ENCODE peak calls at places on chromosomes 2 and 18, in five cellular contexts. One of them, this sample, is unnamed.
A peak's percentile ranks its signal among the peaks of the same experiment; 100 is the strongest.

GRCh38 chr2:214536625-214537024 is 125.8 kb downstream of the VWC2L start:
- DNase-seq in neuronal stem cell: no peak
- DNase-seq in trophoblast cell: peak; percentile 74
- DNase-seq in mesenchymal stem cell: no peak
- DNase-seq in H1: no peak
- DNase-seq in this sample: no peak

GRCh38 chr2:45330617-45331016 is 280.4 kb downstream of the SRBD1 start:
- DNase-seq in H1: no peak
- DNase-seq in neuronal stem cell: no peak
- DNase-seq in trophoblast cell: no peak
- DNase-seq in mesenchymal stem cell: peak; percentile 11
- DNase-seq in this sample: no peak

GRCh38 chr18:47151457-47151856 is 1.2 kb upstream of the HDHD2 start:
- DNase-seq in H1: no peak
- DNase-seq in neuronal stem cell: no peak
- DNase-seq in mesenchymal stem cell: no peak
- DNase-seq in trophoblast cell: no peak
- DNase-seq in this sample: no peak

GRCh38 chr18:950026-950631 is 45.5 kb downstream of the ADCYAP1 start:
- DNase-seq in H1: no peak
- DNase-seq in trophoblast cell: no peak
- DNase-seq in mesenchymal stem cell: no peak
- DNase-seq in neuronal stem cell: no peak
- DNase-seq in this sample: no peak

GRCh38 chr2:240797500-240797895 is 22.5 kb downstream of the KIF1A start:
- DNase-seq in neuronal stem cell: no peak
- DNase-seq in H1: no peak
- DNase-seq in trophoblast cell: no peak
- DNase-seq in mesenchymal stem cell: no peak
- DNase-seq in this sample: no peak

GRCh38 chr2:16287281-16287680 is 346.9 kb downstream of the MYCN start:
- DNase-seq in mesenchymal stem cell: no peak
- DNase-seq in trophoblast cell: no peak
- DNase-seq in neuronal stem cell: no peak
- DNase-seq in H1: no peak
- DNase-seq in this sample: no peak

GRCh38 chr18:77448046-77448445 is 198.4 kb downstream of the GALR1 start:
- DNase-seq in neuronal stem cell: no peak
- DNase-seq in H1: no peak
- DNase-seq in trophoblast cell: no peak
- DNase-seq in mesenchymal stem cell: no peak
- DNase-seq in this sample: no peak

GRCh38 chr2:110713508-110714362 is 18.6 kb upstream of the ACOXL start:
- DNase-seq in mesenchymal stem cell: no peak
- DNase-seq in trophoblast cell: peak; percentile 48
- DNase-seq in H1: no peak
- DNase-seq in neuronal stem cell: no peak
- DNase-seq in this sample: no peak

GRCh38 chr2:58540680-58541079 is 299.6 kb upstream of the FANCL start:
- DNase-seq in trophoblast cell: no peak
- DNase-seq in mesenchymal stem cell: no peak
- DNase-seq in H1: no peak
- DNase-seq in neuronal stem cell: peak; percentile 33
- DNase-seq in this sample: peak; percentile 48

GRCh38 chr2:156436477-156437085 is 402 bp downstream of the GPD2 start:
- DNase-seq in trophoblast cell: peak; percentile 34
- DNase-seq in mesenchymal stem cell: peak; percentile 52
- DNase-seq in neuronal stem cell: peak; percentile 6
- DNase-seq in H1: no peak
- DNase-seq in this sample: no peak

GRCh38 chr2:85393836-85394235 is 16.3 kb downstream of the CAPG start:
- DNase-seq in H1: no peak
- DNase-seq in trophoblast cell: no peak
- DNase-seq in neuronal stem cell: no peak
- DNase-seq in mesenchymal stem cell: no peak
- DNase-seq in this sample: no peak

GRCh38 chr18:22800551-22800951 is 132.6 kb upstream of the RBBP8 start:
- DNase-seq in H1: no peak
- DNase-seq in neuronal stem cell: no peak
- DNase-seq in trophoblast cell: no peak
- DNase-seq in mesenchymal stem cell: peak; percentile 23
- DNase-seq in this sample: no peak

GRCh38 chr2:68466361-68466777 is 725 bp downstream of the FBXO48 start:
- DNase-seq in trophoblast cell: peak; percentile 49
- DNase-seq in mesenchymal stem cell: peak; percentile 73
- DNase-seq in neuronal stem cell: no peak
- DNase-seq in H1: no peak
- DNase-seq in this sample: no peak

GRCh38 chr2:205763708-205764501 is 81.6 kb downstream of the NRP2 start:
- DNase-seq in mesenchymal stem cell: peak; percentile 97
- DNase-seq in neuronal stem cell: peak; percentile 81
- DNase-seq in trophoblast cell: peak; percentile 99
- DNase-seq in H1: peak; percentile 68
- DNase-seq in this sample: peak; percentile 95

GRCh38 chr2:112173646-112174319 is 35.6 kb downstream of the FBLN7 start:
- DNase-seq in trophoblast cell: no peak
- DNase-seq in H1: no peak
- DNase-seq in neuronal stem cell: no peak
- DNase-seq in mesenchymal stem cell: no peak
- DNase-seq in this sample: no peak

GRCh38 chr2:120308038-120308910 is 37.7 kb upstream of the INHBB start:
- DNase-seq in trophoblast cell: no peak
- DNase-seq in neuronal stem cell: no peak
- DNase-seq in mesenchymal stem cell: no peak
- DNase-seq in H1: no peak
- DNase-seq in this sample: no peak

GRCh38 chr2:40120021-40120420 is 331.9 kb downstream of the SLC8A1 start:
- DNase-seq in neuronal stem cell: no peak
- DNase-seq in trophoblast cell: no peak
- DNase-seq in H1: no peak
- DNase-seq in mesenchymal stem cell: no peak
- DNase-seq in this sample: no peak

GRCh38 chr2:236117396-236117795 is 50.8 kb downstream of the GBX2 start:
- DNase-seq in mesenchymal stem cell: no peak
- DNase-seq in trophoblast cell: no peak
- DNase-seq in neuronal stem cell: no peak
- DNase-seq in H1: no peak
- DNase-seq in this sample: no peak

GRCh38 chr2:55051026-55051866 is 995 bp upstream of the RTN4 start:
- DNase-seq in mesenchymal stem cell: peak; percentile 99
- DNase-seq in neuronal stem cell: peak; percentile 51
- DNase-seq in H1: peak; percentile 39
- DNase-seq in trophoblast cell: peak; percentile 97
- DNase-seq in this sample: peak; percentile 48

GRCh38 chr18:11946756-11947155 is 34.6 kb upstream of the IMPA2 start:
- DNase-seq in trophoblast cell: no peak
- DNase-seq in H1: no peak
- DNase-seq in neuronal stem cell: no peak
- DNase-seq in mesenchymal stem cell: peak; percentile 70
- DNase-seq in this sample: no peak

GRCh38 chr18:5463390-5463789 is 80.4 kb downstream of the EPB41L3 start:
- DNase-seq in H1: no peak
- DNase-seq in mesenchymal stem cell: peak; percentile 47
- DNase-seq in trophoblast cell: peak; percentile 90
- DNase-seq in neuronal stem cell: no peak
- DNase-seq in this sample: no peak

GRCh38 chr18:3119401-3120323 is 100.1 kb downstream of the MYOM1 start:
- DNase-seq in neuronal stem cell: no peak
- DNase-seq in H1: no peak
- DNase-seq in mesenchymal stem cell: no peak
- DNase-seq in trophoblast cell: no peak
- DNase-seq in this sample: no peak

GRCh38 chr2:201978333-201978732 is 55.3 kb upstream of the FZD7 start:
- DNase-seq in trophoblast cell: no peak
- DNase-seq in mesenchymal stem cell: no peak
- DNase-seq in H1: no peak
- DNase-seq in neuronal stem cell: no peak
- DNase-seq in this sample: no peak

GRCh38 chr2:49288113-49288710 is 133.9 kb upstream of the FSHR start:
- DNase-seq in H1: no peak
- DNase-seq in neuronal stem cell: no peak
- DNase-seq in trophoblast cell: no peak
- DNase-seq in mesenchymal stem cell: no peak
- DNase-seq in this sample: no peak

GRCh38 chr2:144630459-144631215 is 110.7 kb upstream of the ZEB2 start:
- DNase-seq in H1: no peak
- DNase-seq in trophoblast cell: no peak
- DNase-seq in mesenchymal stem cell: no peak
- DNase-seq in neuronal stem cell: no peak
- DNase-seq in this sample: no peak

GRCh38 chr18:46485675-46486200 is 171.3 kb downstream of the LOXHD1 start:
- DNase-seq in neuronal stem cell: no peak
- DNase-seq in H1: no peak
- DNase-seq in trophoblast cell: no peak
- DNase-seq in mesenchymal stem cell: no peak
- DNase-seq in this sample: peak; percentile 23

GRCh38 chr18:58970943-58971799 is 106.5 kb downstream of the ZNF532 start:
- DNase-seq in mesenchymal stem cell: no peak
- DNase-seq in H1: no peak
- DNase-seq in trophoblast cell: no peak
- DNase-seq in neuronal stem cell: no peak
- DNase-seq in this sample: no peak

GRCh38 chr2:202035089-202035940 is 1.7 kb downstream of the FZD7 start:
- DNase-seq in trophoblast cell: peak; percentile 10
- DNase-seq in neuronal stem cell: peak; percentile 74
- DNase-seq in mesenchymal stem cell: peak; percentile 85
- DNase-seq in H1: no peak
- DNase-seq in this sample: peak; percentile 54

GRCh38 chr2:111219285-111219684 is 98.6 kb downstream of the BCL2L11 start:
- DNase-seq in neuronal stem cell: peak; percentile 15
- DNase-seq in H1: no peak
- DNase-seq in mesenchymal stem cell: no peak
- DNase-seq in trophoblast cell: peak; percentile 9
- DNase-seq in this sample: peak; percentile 55

GRCh38 chr2:85169581-85169980 is 36.4 kb downstream of the TCF7L1 start:
- DNase-seq in mesenchymal stem cell: no peak
- DNase-seq in trophoblast cell: no peak
- DNase-seq in H1: no peak
- DNase-seq in neuronal stem cell: no peak
- DNase-seq in this sample: no peak

GRCh38 chr2:39989888-39990287 is 210.8 kb upstream of the THUMPD2 start:
- DNase-seq in mesenchymal stem cell: no peak
- DNase-seq in neuronal stem cell: no peak
- DNase-seq in trophoblast cell: no peak
- DNase-seq in H1: no peak
- DNase-seq in this sample: no peak

DNA sequence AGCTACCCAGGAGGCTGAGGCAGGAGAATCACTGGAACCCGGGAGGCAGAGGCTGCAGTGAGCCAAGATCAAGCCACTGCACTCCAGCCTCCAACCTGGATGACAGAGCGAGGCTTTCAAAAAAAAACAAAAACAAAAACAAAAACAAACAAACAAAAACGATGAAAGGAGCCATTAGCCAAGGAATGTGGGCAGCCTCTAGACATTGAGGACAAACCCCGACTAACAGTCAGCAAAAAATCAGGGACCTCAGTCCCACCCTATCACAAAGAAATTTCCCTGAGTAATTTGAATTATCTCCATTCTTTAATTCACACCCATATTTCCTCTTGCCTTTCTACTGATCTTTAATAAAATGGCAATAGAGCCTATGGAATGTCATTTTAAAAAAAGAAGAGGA is 75.8 kb downstream of the MBD2 start:
- DNase-seq in neuronal stem cell: no peak
- DNase-seq in trophoblast cell: no peak
- DNase-seq in H1: no peak
- DNase-seq in mesenchymal stem cell: no peak
- DNase-seq in this sample: no peak
- H3K18ac ChIP-seq in neuronal stem cell: no peak overlapping the region
- H3K18ac ChIP-seq in trophoblast cell: no peak overlapping the region
- H3K18ac ChIP-seq in H1: no peak overlapping the region
- H3K18ac ChIP-seq in mesenchymal stem cell: no peak overlapping the region
- H3K18ac ChIP-seq in this sample: no peak overlapping the region

GRCh38 chr2:38665854-38666577 is at the start of gene GALM:
- DNase-seq in neuronal stem cell: peak; percentile 86
- DNase-seq in trophoblast cell: peak; percentile 98
- DNase-seq in H1: peak; percentile 80
- DNase-seq in mesenchymal stem cell: peak; percentile 95
- DNase-seq in this sample: peak; percentile 93
- H2AK5ac ChIP-seq in neuronal stem cell: no peak within 1 kb of the TSS
- H2AK5ac ChIP-seq in trophoblast cell: no peak within 1 kb of the TSS
- H2AK5ac ChIP-seq in H1: no peak within 1 kb of the TSS
- H2AK5ac ChIP-seq in mesenchymal stem cell: peak within 1 kb of the TSS; percentile 13
- H2AK5ac ChIP-seq in this sample: no peak within 1 kb of the TSS

DNA sequence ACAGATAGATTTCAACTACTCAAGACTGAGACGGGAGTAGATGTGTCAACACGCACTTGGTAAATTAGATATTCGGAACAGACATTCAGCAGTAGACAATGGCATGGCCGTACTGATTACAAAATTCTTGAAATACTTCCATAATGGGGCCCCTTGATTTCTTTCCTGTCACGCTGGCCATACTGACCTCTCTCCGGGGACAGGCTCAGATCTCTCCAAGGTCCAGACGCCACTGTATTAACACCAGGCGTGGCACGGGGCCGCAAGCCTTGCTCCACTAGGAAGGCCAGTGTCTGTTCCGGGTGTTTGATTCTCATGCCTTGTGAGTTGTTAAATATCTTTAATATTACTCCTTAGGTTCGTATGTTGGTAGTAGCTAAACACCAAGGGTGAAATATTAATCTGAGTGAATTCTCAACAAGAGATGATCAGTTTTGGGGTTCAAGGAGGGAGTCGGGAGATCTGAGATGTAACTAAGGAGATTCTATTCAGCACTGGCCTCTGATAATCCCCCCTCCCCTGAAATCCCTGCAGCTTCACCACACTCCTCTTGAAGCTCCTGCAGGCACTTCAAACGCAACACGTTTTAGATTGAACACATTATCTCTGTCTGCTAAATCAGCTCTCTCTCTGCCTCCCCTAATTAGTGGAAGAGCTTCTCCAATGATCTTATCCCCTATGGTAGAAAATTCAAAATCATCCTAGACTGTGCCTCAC is 2.2 kb upstream of the EHD3 start:
- DNase-seq in trophoblast cell: peak; percentile 34
- DNase-seq in neuronal stem cell: no peak
- DNase-seq in H1: no peak
- DNase-seq in mesenchymal stem cell: no peak
- DNase-seq in this sample: peak; percentile 17
- H2BK12ac ChIP-seq in trophoblast cell: no peak overlapping the region
- H2BK12ac ChIP-seq in neuronal stem cell: no peak overlapping the region
- H2BK12ac ChIP-seq in H1: no peak overlapping the region
- H2BK12ac ChIP-seq in mesenchymal stem cell: no peak overlapping the region
- H2BK12ac ChIP-seq in this sample: no peak overlapping the region

DNA sequence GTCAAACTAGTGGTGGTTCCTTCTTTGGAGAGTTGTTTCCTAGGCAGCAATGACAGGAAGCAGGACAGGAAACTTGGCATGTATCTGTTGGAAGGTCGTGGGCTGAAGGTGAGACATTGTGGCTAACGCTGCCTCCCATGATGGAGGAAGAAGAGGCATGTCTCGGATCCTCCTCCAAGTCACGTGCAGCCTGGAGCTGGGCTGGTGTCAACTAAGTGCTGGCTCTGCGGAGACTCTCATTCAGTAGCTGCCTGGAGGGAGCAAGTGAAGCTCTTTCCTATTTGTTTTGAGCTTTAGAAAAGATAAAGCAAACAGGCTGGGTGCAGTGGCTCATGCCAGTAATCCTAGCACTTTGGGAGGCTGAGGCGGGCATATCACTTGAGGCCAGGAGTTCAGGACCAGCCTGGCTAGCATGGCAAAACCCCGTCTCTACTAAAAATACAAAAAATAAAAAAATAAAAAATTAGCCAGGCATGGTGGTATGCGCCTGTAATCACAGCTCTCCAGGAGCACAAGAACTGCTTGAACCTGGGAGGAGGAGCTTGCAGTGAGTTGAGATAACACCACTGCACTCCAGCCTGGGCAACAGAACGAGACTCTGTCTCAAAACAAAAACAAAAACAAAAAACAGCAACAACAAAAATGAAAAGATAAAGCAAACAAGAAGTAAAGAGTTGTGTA is 28.2 kb upstream of the INO80C start:
- DNase-seq in trophoblast cell: no peak
- DNase-seq in H1: no peak
- DNase-seq in mesenchymal stem cell: peak; percentile 18
- DNase-seq in neuronal stem cell: no peak
- DNase-seq in this sample: no peak
- H3K18ac ChIP-seq in trophoblast cell: no peak overlapping the region
- H3K18ac ChIP-seq in H1: no peak overlapping the region
- H3K18ac ChIP-seq in mesenchymal stem cell: peak overlapping the region; percentile 82
- H3K18ac ChIP-seq in neuronal stem cell: no peak overlapping the region
- H3K18ac ChIP-seq in this sample: no peak overlapping the region